ENCODE peak calls at places on chromosome 12, in five cellular contexts. P, B, G, T and C are unnamed samples.

GRCh38 chr12:6563448-6564050 is 4.5 kb downstream of the NOP2 start:
- DNase-seq in G (peak), B (peak), P (no peak), T (peak), C (peak)

GRCh38 chr12:124700810-124701594 is 133.6 kb upstream of the NCOR2 start:
- DNase-seq in G (no peak), B (no peak), P (peak), T (peak), C (peak)

GRCh38 chr12:132516064-132517012 is 26.4 kb downstream of the FBRSL1 start:
- DNase-seq in P (no peak), G (no peak), T (no peak), B (no peak), C (no peak)

GRCh38 chr12:59695379-59695778 is 99.5 kb downstream of the SLC16A7 start:
- DNase-seq in B (no peak), G (peak), T (no peak), P (peak), C (peak)

GRCh38 chr12:49092086-49092815 is 2.4 kb downstream of the DHH start:
- DNase-seq in G (no peak), P (no peak), B (peak), T (no peak), C (no peak)

GRCh38 chr12:48015129-48015528 is 10.9 kb upstream of the COL2A1 start:
- DNase-seq in T (no peak), P (no peak), B (no peak), G (no peak), C (no peak)

GRCh38 chr12:110431957-110432587 is 18.1 kb downstream of the ARPC3 start:
- DNase-seq in G (no peak), T (no peak), B (no peak), P (no peak), C (no peak)

GRCh38 chr12:76024942-76025600 is 6.5 kb downstream of the PHLDA1 start:
- DNase-seq in B (no peak), P (peak), T (no peak), G (peak), C (peak)

GRCh38 chr12:109950625-109951024 is 45.5 kb downstream of the GIT2 start:
- DNase-seq in B (no peak), P (no peak), G (peak), T (no peak), C (no peak)